ENCODE peak calls at places on chromosomes 13 and 19, in five cellular contexts. T, E, S, J and G are unnamed samples.

GRCh38 chr19:44677019-44677809 is 5.9 kb downstream of the CEACAM19 start:
- DNase-seq in E (no peak), T (no peak), J (peak; percentile 85), S (no peak), G (peak; percentile 56)

GRCh38 chr19:16368385-16369305 is 44.0 kb downstream of the KLF2 start:
- DNase-seq in T (peak; percentile 97), S (no peak), J (no peak), E (no peak), G (no peak)

GRCh38 chr13:42221321-42221720 is 50.6 kb upstream of the AKAP11 start:
- DNase-seq in J (no peak), T (no peak), E (no peak), S (no peak), G (no peak)

GRCh38 chr19:31548941-31549340 is 199.7 kb upstream of the TSHZ3 start:
- DNase-seq in S (peak; percentile 29), T (no peak), E (no peak), J (peak; percentile 42), G (no peak)

GRCh38 chr13:78323848-78324247 is 279.5 kb downstream of the POU4F1 start:
- DNase-seq in S (no peak), T (no peak), J (no peak), E (no peak), G (peak; percentile 82)

GRCh38 chr13:91406619-91407018 is 8.2 kb downstream of the GPC5 start:
- DNase-seq in J (peak; percentile 85), E (peak; percentile 32), S (peak; percentile 29), T (peak; percentile 14), G (peak; percentile 36)

GRCh38 chr19:46009530-46010510 is 13.0 kb downstream of the PGLYRP1 start:
- DNase-seq in J (peak; percentile 83), E (peak; percentile 1), T (peak; percentile 74), S (peak; percentile 81), G (peak; percentile 53)

GRCh38 chr19:5314012-5314906 is 26.4 kb downstream of the PTPRS start:
- DNase-seq in J (no peak), S (no peak), E (no peak), T (no peak), G (peak; percentile 13)

GRCh38 chr13:27601771-27602170 is 18.6 kb downstream of the LNX2 start:
- DNase-seq in E (no peak), T (no peak), S (no peak), J (no peak), G (no peak)

GRCh38 chr13:80716610-80717081 is 375.7 kb upstream of the SPRY2 start:
- DNase-seq in T (no peak), J (peak; percentile 19), E (no peak), S (no peak), G (peak; percentile 7)

GRCh38 chr19:6718741-6719539 is 1.5 kb downstream of the C3 start:
- DNase-seq in J (peak; percentile 58), S (no peak), T (peak; percentile 28), E (no peak), G (no peak)